ENCODE peak calls at places on chromosome 11, in seven cellular contexts. C, N, Y, O, V, X and G are unnamed samples.
A peak's percentile ranks its signal among the peaks of the same experiment; 100 is the strongest.

GRCh38 chr11:44190883-44191230 is 95.4 kb downstream of the EXT2 start:
- DNase-seq in C (no peak), V (no peak), N (no peak), Y (no peak), X (peak; percentile 70), O (no peak), G (no peak)

GRCh38 chr11:11036185-11037161 is 178.6 kb upstream of the ZBED5 start:
- DNase-seq in X (peak; percentile 94), N (peak; percentile 22), O (no peak), Y (peak; percentile 11), V (no peak), C (peak; percentile 10), G (peak; percentile 47)

GRCh38 chr11:106072804-106073203 is 4.3 kb downstream of the KBTBD3 start:
- DNase-seq in N (no peak), O (no peak), C (no peak), Y (no peak), X (no peak), V (no peak), G (no peak)

GRCh38 chr11:35842958-35843357 is 100.9 kb upstream of the LDLRAD3 start:
- DNase-seq in X (no peak), V (no peak), C (no peak), O (no peak), Y (no peak), N (no peak), G (no peak)

GRCh38 chr11:47603295-47603694 is 9.1 kb upstream of the C1QTNF4 start:
- DNase-seq in O (no peak), C (no peak), V (no peak), Y (no peak), X (no peak), N (no peak), G (no peak)

GRCh38 chr11:126231725-126232459 is 20.3 kb downstream of the FAM118B start:
- DNase-seq in Y (no peak), O (no peak), N (no peak), X (no peak), V (no peak), C (no peak), G (no peak)

GRCh38 chr11:108345767-108346166 is 121.6 kb downstream of the C11orf65 start:
- DNase-seq in Y (no peak), N (no peak), C (no peak), O (no peak), X (no peak), V (no peak), G (no peak)

GRCh38 chr11:57460756-57461749 is 725 bp downstream of the RTN4RL2 start:
- DNase-seq in X (peak; percentile 85), N (no peak), V (no peak), C (no peak), O (no peak), Y (no peak), G (no peak)

GRCh38 chr11:107446822-107447431 is 10.7 kb downstream of the CWF19L2 start:
- DNase-seq in V (no peak), Y (no peak), N (no peak), X (no peak), O (no peak), C (no peak), G (no peak)

GRCh38 chr11:43518407-43519165 is 159.9 kb downstream of the TTC17 start:
- DNase-seq in X (no peak), C (no peak), V (no peak), O (no peak), Y (no peak), N (peak; percentile 49), G (no peak)

GRCh38 chr11:75523811-75524401 is 1.8 kb downstream of the GDPD5 start:
- DNase-seq in V (no peak), Y (no peak), N (no peak), C (no peak), X (no peak), O (no peak), G (no peak)